ENCODE peak calls at places on chromosomes 16 and 17, in four cellular contexts. I is OCI-LY7, R is neural progenitor cell, V is GM23248. G is an unnamed sample.

GRCh38 chr16:66058181-66058580 is 308.3 kb upstream of the CDH5 start:
- DNase-seq in I (no peak), R (no peak), V (peak; percentile 63), G (peak; percentile 44)

GRCh38 chr17:82835766-82836512 is 3.9 kb downstream of the ZNF750 start:
- DNase-seq in I (no peak), R (no peak), V (no peak), G (no peak)

GRCh38 chr17:30812218-30813177 is 12.0 kb downstream of the CRLF3 start:
- DNase-seq in I (no peak), R (no peak), V (peak; percentile 66), G (no peak)

GRCh38 chr16:88132836-88133506 is 181.7 kb downstream of the BANP start:
- DNase-seq in I (no peak), R (no peak), V (no peak), G (no peak)

GRCh38 chr17:41635121-41636097 is 11.0 kb upstream of the KRT17 start:
- DNase-seq in I (no peak), R (peak; percentile 48), V (peak; percentile 26), G (peak; percentile 75)

GRCh38 chr16:31385680-31386079 is 7.5 kb upstream of the ITGAD start:
- DNase-seq in I (no peak), R (no peak), V (no peak), G (peak; percentile 55)

GRCh38 chr16:66274335-66275110 is 92.0 kb upstream of the CDH5 start:
- DNase-seq in I (peak; percentile 31), R (no peak), V (peak; percentile 57), G (peak; percentile 41)

GRCh38 chr17:49240619-49241018 is 10.0 kb upstream of the PHOSPHO1 start:
- DNase-seq in I (no peak), R (no peak), V (no peak), G (no peak)

GRCh38 chr17:56929362-56929969 is 15.6 kb upstream of the TRIM25 start:
- DNase-seq in I (peak; percentile 57), R (peak; percentile 49), V (no peak), G (no peak)

GRCh38 chr17:81019563-81020442 is 15.1 kb upstream of the BAIAP2 start:
- DNase-seq in I (no peak), R (no peak), V (no peak), G (no peak)

GRCh38 chr16:89122322-89122831 is 28.7 kb downstream of the ACSF3 start:
- DNase-seq in I (peak; percentile 96), R (no peak), V (no peak), G (no peak)

GRCh38 chr17:15929941-15930340 is 15.0 kb upstream of the ADORA2B start:
- DNase-seq in I (no peak), R (no peak), V (no peak), G (no peak)

GRCh38 chr17:34246436-34246835 is 8.6 kb upstream of the CCL2 start:
- DNase-seq in I (no peak), R (no peak), V (no peak), G (no peak)

GRCh38 chr17:76385892-76386786 is 1.7 kb downstream of the SPHK1 start:
- DNase-seq in I (peak; percentile 89), R (peak; percentile 84), V (peak; percentile 92), G (peak; percentile 82)

GRCh38 chr16:75304521-75305363 is 53.3 kb upstream of the BCAR1 start:
- DNase-seq in I (no peak), R (no peak), V (peak; percentile 93), G (peak; percentile 82)

GRCh38 chr16:53973021-53973420 is 269.1 kb downstream of the FTO start:
- DNase-seq in I (no peak), R (no peak), V (no peak), G (no peak)

GRCh38 chr16:53968896-53969295 is 264.9 kb downstream of the FTO start:
- DNase-seq in I (no peak), R (no peak), V (peak; percentile 61), G (no peak)

DNA sequence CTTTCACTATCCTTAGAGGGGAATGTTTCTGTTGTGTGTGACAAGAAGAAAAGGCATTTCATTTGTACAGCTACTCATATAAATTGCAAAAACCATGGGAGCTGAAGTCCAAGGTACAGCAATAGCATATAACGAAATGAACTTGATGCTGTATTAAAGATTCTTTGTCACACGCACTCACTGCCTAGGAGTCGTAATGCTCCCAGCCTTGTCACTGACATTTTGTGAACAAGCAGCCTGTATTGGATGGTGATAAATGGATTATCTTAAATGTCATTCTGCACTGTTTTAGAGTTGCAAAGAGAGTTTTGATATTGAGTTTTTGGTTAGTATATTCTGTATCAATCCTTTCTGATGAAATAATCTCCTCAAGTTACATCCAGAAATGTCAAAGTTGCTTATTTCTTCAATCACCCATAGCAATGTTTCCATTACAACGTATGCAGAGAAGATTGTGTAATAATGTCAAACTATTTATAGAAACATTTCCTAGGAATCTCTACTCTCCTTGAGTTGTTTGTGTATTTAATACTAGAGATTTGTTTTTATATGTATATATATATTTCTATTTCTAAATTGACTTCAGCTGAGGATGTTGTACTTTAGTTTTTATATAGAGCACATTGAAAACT is 270.6 kb downstream of the FTO start:
- DNase-seq in I (no peak), R (no peak), V (peak; percentile 8), G (no peak)
- TF ChIP-seq EZH2phosphoT487 in I (no peak), R (no peak), V (no peak), G (no peak)

DNA sequence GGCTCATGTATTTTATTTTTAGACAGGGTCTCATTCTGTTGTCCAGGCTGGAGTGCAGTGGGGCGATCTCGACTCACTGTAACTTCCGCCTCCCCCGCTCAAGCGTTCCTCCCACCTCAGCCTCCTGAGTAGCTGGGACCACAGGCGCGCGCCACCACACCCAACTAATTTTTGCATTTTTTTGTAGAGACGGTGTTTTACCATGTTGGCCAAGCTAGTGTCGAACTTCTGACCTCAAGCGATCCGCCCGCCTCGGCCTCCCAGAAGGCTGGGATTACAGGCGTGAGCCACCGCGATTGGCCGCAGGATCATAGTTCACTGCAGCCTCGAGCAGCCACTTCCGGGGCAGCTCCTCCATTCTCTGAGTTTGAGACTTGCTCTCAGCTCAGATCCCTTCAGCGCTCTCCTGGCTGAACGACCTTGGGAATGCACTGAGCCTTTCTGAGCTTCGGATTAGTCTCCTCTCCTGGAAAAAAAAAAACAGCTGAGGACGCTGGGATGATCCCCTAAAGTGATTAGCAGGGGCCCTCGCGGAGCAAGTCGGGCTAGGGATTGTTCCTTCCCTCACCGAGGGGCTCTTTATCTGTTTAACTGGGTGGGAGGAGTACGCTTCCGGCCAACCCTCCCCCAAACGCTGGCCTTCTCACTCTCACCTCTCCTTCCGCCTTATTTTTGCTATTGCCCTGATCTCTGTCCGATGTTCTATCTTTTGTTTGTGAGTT is 1.1 kb upstream of the PKMYT1 start:
- DNase-seq in I (no peak), R (peak; percentile 85), V (no peak), G (no peak)
- TF ChIP-seq EZH2phosphoT487 in I (no peak), R (no peak), V (no peak), G (no peak)

GRCh38 chr16:4376820-4377572 is 5.3 kb downstream of the VASN start:
- DNase-seq in I (no peak), R (no peak), V (no peak), G (no peak)

GRCh38 chr16:4377573-4378146 is 6.0 kb downstream of the VASN start:
- DNase-seq in I (no peak), R (peak; percentile 40), V (peak; percentile 70), G (no peak)

GRCh38 chr16:4378202-4378666 is 6.6 kb downstream of the VASN start:
- DNase-seq in I (no peak), R (no peak), V (peak; percentile 88), G (no peak)

GRCh38 chr16:4375717-4376116 is 4.1 kb downstream of the VASN start:
- DNase-seq in I (no peak), R (peak; percentile 1), V (peak; percentile 93), G (no peak)

GRCh38 chr16:4376126-4376819 is 4.6 kb downstream of the VASN start:
- DNase-seq in I (no peak), R (peak; percentile 4), V (peak; percentile 94), G (peak; percentile 56)
- TF ChIP-seq EZH2phosphoT487 in I (no peak), R (no peak), V (no peak), G (no peak)

GRCh38 chr16:57422026-57422944 is 17.7 kb downstream of the CCL17 start:
- DNase-seq in I (peak; percentile 23), R (peak; percentile 58), V (peak; percentile 65), G (peak; percentile 75)
- TF ChIP-seq EZH2phosphoT487 in I (no peak), R (no peak), V (no peak), G (no peak)

GRCh38 chr17:60600490-60601431 is 768 bp downstream of the PPM1D start:
- DNase-seq in I (peak; percentile 77), R (peak; percentile 86), V (peak; percentile 94), G (peak; percentile 91)

GRCh38 chr17:60598001-60598736 is 1.8 kb upstream of the PPM1D start:
- DNase-seq in I (no peak), R (no peak), V (no peak), G (no peak)

GRCh38 chr17:60597297-60597696 is 2.7 kb upstream of the PPM1D start:
- DNase-seq in I (no peak), R (no peak), V (no peak), G (no peak)

GRCh38 chr17:60599620-60600489 is at the start of gene PPM1D:
- DNase-seq in I (peak; percentile 99), R (peak; percentile 100), V (peak; percentile 100), G (peak; percentile 100)

GRCh38 chr17:60599220-60599619 is 773 bp upstream of the PPM1D start:
- DNase-seq in I (no peak), R (no peak), V (no peak), G (no peak)
- TF ChIP-seq EZH2phosphoT487 in I (no peak), R (no peak), V (no peak), G (no peak)

GRCh38 chr17:32445976-32446375 is 1.7 kb downstream of the PSMD11 start:
- DNase-seq in I (peak; percentile 11), R (no peak), V (peak; percentile 50), G (no peak)

GRCh38 chr17:32451879-32452278 is 7.6 kb downstream of the PSMD11 start:
- DNase-seq in I (no peak), R (no peak), V (no peak), G (no peak)

GRCh38 chr17:32452281-32452680 is 8.0 kb downstream of the PSMD11 start:
- DNase-seq in I (no peak), R (no peak), V (no peak), G (no peak)

GRCh38 chr17:32446949-32447348 is 2.6 kb downstream of the PSMD11 start:
- DNase-seq in I (no peak), R (no peak), V (no peak), G (no peak)

DNA sequence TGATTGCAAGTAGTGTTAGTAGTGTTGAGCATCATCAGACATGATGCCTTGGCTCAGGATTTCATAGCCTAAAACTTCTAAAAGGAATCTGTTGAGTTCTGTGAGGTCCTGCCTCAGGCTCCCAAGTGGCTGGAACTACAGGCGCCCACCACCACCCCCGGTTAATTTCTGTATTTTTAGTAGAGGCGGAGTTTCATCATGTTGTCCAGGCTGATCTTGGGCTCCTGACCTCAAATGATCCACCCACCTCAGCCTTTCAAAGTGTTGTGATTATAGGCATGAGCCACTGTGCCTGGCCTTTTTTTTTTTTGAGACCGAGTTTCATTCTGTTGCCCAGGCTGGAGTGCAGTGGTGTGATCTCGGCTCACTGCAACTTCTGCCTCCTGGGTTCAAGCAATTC is 5.7 kb downstream of the PSMD11 start:
- DNase-seq in I (no peak), R (no peak), V (no peak), G (no peak)
- TF ChIP-seq EZH2phosphoT487 in I (no peak), R (no peak), V (no peak), G (no peak)

GRCh38 chr17:77817953-77818352 is 140.6 kb upstream of the TNRC6C start:
- DNase-seq in I (no peak), R (peak; percentile 59), V (peak; percentile 23), G (no peak)
- TF ChIP-seq EZH2phosphoT487 in I (no peak), R (no peak), V (no peak), G (no peak)